ENCODE peak calls at places on chromosomes 7 and 10, in nine cellular contexts. H is neural progenitor cell; L is Panc1; S is RWPE1; F is CD8-positive, alpha-beta T cell; T is left lung; V is left ventricle myocardium inferior; A is HCT116; Q is thoracic aorta. R is an unnamed sample.

GRCh38 chr10:48506147-48506917 is 98.5 kb downstream of the ARHGAP22 start:
- DNase-seq in A (peak), S (no peak), Q (no peak), V (no peak), H (no peak), F (no peak), T (no peak), L (no peak), R (no peak)

GRCh38 chr7:156497776-156498509 is 142.6 kb upstream of the RNF32 start:
- DNase-seq in S (no peak), L (no peak), H (no peak), T (no peak), F (no peak), V (no peak), Q (no peak), A (no peak), R (no peak)

GRCh38 chr10:14958872-14959220 is 342 bp upstream of the MEIG1 start:
- DNase-seq in Q (no peak), T (no peak), F (no peak), V (no peak), A (no peak), H (no peak), L (no peak), S (no peak), R (no peak)

GRCh38 chr10:112360308-112361270 is 13.3 kb upstream of the ACSL5 start:
- DNase-seq in F (no peak), V (peak), L (no peak), Q (no peak), A (no peak), T (no peak), H (no peak), S (peak), R (peak)

GRCh38 chr7:28409716-28410627 is 2.3 kb upstream of the CREB5 start:
- DNase-seq in S (no peak), H (peak), T (peak), L (no peak), A (no peak), V (peak), F (no peak), Q (no peak), R (no peak)

GRCh38 chr7:151260883-151261282 is 12.4 kb upstream of the SMARCD3 start:
- DNase-seq in F (no peak), S (no peak), A (no peak), H (no peak), T (peak), L (no peak), Q (no peak), V (no peak), R (no peak)

GRCh38 chr7:113320419-113320818 is 202.1 kb upstream of the SMIM30 start:
- DNase-seq in F (no peak), Q (no peak), V (no peak), T (no peak), L (no peak), S (no peak), A (no peak), H (no peak), R (no peak)

GRCh38 chr10:50607526-50607925 is 16.2 kb downstream of the SGMS1 start:
- DNase-seq in S (no peak), T (no peak), Q (no peak), V (no peak), H (no peak), F (no peak), L (no peak), A (no peak), R (no peak)

GRCh38 chr7:103134866-103135554 is 13.9 kb downstream of the NAPEPLD start:
- DNase-seq in S (no peak), V (no peak), Q (no peak), L (no peak), A (no peak), T (no peak), F (no peak), H (no peak), R (no peak)

GRCh38 chr10:35470535-35470934 is 134.2 kb downstream of the CCNY start:
- DNase-seq in S (no peak), A (no peak), Q (no peak), F (no peak), H (peak), V (no peak), T (no peak), L (no peak), R (no peak)

GRCh38 chr10:20355915-20356314 is 539.7 kb downstream of the PLXDC2 start:
- DNase-seq in Q (no peak), L (no peak), H (no peak), S (no peak), A (no peak), F (no peak), V (no peak), T (no peak), R (no peak)

GRCh38 chr10:6035101-6035834 is 26.9 kb downstream of the IL2RA start:
- DNase-seq in V (no peak), H (no peak), L (no peak), A (no peak), T (no peak), S (no peak), F (no peak), Q (no peak), R (no peak)

GRCh38 chr10:79244841-79245504 is 102.3 kb upstream of the PPIF start:
- DNase-seq in A (no peak), T (peak), H (no peak), V (no peak), Q (no peak), S (no peak), L (no peak), F (peak), R (no peak)

GRCh38 chr10:45586028-45586824 is 86.3 kb downstream of the ZFAND4 start:
- DNase-seq in V (no peak), H (no peak), F (no peak), L (no peak), Q (no peak), T (no peak), S (no peak), A (no peak), R (no peak)

GRCh38 chr7:129713544-129713943 is 102.0 kb downstream of the NRF1 start:
- DNase-seq in A (no peak), S (no peak), F (no peak), Q (no peak), V (no peak), T (no peak), L (no peak), H (no peak), R (no peak)

GRCh38 chr10:34547283-34547682 is 267.8 kb downstream of the PARD3 start:
- DNase-seq in L (no peak), H (no peak), A (no peak), T (no peak), V (no peak), Q (no peak), F (no peak), S (no peak), R (no peak)

GRCh38 chr10:115937756-115938032 is 335.3 kb downstream of the GFRA1 start:
- DNase-seq in S (no peak), F (no peak), Q (no peak), T (no peak), H (no peak), L (no peak), A (no peak), V (no peak), R (no peak)
- H3K27ac ChIP-seq in S (no peak), F (no peak), Q (no peak), T (no peak), H (no peak), L (no peak), A (no peak), V (no peak), R (no peak)

GRCh38 chr7:105934577-105935185 is 28.4 kb upstream of the CDHR3 start:
- DNase-seq in S (peak), F (no peak), L (no peak), A (peak), T (no peak), H (peak), Q (no peak), V (no peak), R (no peak)
- TF ChIP-seq CTCF in S (no peak), F (no peak), L (peak), A (peak), T (peak), H (peak), Q (no peak), V (peak), R (no peak)

DNA sequence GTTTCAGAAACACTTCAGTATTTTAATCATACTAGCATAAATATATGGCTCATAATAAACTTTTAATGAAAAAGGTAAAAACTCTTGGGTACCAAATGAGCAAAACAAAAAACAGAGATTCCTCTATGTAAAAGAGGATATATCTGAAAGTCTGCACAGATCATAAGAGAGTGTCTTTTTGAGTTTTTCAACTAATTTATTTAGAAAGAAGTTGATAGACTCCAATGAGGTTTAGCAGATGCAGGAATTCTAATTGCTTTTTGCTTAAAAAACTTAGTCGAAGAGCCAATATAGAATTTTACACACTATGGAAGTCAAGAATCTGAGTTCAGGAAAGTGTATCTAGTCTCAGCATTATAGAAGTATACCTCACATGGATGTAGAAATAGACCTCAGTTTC is 3.4 kb upstream of the MLLT10 start:
- DNase-seq in H (no peak), T (no peak), Q (no peak), L (no peak), F (no peak), A (no peak), S (no peak), V (no peak), R (no peak)
- H3K27ac ChIP-seq in H (peak), T (no peak), Q (no peak), L (peak), F (no peak), A (peak), S (no peak), V (peak), R (peak)

DNA sequence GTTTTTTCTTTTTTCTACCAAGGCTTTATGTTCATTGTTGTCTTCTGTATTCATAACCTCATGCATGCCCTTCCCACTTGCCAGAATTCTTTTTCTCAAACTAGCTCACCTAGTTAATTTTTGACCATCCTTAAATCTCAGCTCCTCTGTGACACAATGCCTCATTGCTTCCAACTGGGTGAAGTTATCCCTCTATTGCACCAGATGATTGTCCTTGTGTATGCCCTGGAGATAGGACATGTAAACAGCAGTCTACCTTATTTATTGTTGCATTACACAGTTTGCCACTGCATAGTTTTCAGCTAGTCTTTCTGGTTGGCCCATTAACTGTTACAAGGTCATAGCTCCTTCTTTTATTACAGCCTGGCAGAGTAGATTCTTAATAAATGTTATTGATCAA is 763.1 kb upstream of the COBL start:
- DNase-seq in T (no peak), S (no peak), L (no peak), V (no peak), A (no peak), Q (no peak), H (no peak), F (no peak), R (no peak)
- TF ChIP-seq CTCF in T (no peak), S (no peak), L (no peak), V (no peak), A (no peak), Q (no peak), H (no peak), F (no peak), R (no peak)

GRCh38 chr10:101031796-101032636 is 982 bp downstream of the SFXN3 start:
- DNase-seq in L (no peak), T (peak), Q (peak), H (peak), V (peak), S (peak), F (peak), A (no peak), R (peak)

GRCh38 chr10:101030492-101031127 is 319 bp downstream of the PDZD7 start:
- DNase-seq in S (peak), F (no peak), V (no peak), H (peak), T (no peak), A (no peak), Q (no peak), L (no peak), R (no peak)

GRCh38 chr10:101035314-101035713 is 4.3 kb downstream of the SFXN3 start:
- DNase-seq in T (no peak), H (no peak), F (no peak), S (no peak), L (no peak), A (no peak), V (no peak), Q (no peak), R (no peak)

GRCh38 chr10:101031128-101031795 is at the start of the genes PDZD7 and SFXN3:
- DNase-seq in A (peak), T (peak), L (no peak), H (peak), F (peak), S (peak), Q (peak), V (peak), R (peak)

GRCh38 chr10:101032637-101033201 is 1.7 kb downstream of the SFXN3 start:
- DNase-seq in A (peak), S (peak), L (no peak), H (peak), Q (peak), F (peak), T (no peak), V (peak), R (no peak)
- H3K27ac ChIP-seq in A (peak), S (peak), L (no peak), H (no peak), Q (peak), F (peak), T (peak), V (peak), R (peak)

DNA sequence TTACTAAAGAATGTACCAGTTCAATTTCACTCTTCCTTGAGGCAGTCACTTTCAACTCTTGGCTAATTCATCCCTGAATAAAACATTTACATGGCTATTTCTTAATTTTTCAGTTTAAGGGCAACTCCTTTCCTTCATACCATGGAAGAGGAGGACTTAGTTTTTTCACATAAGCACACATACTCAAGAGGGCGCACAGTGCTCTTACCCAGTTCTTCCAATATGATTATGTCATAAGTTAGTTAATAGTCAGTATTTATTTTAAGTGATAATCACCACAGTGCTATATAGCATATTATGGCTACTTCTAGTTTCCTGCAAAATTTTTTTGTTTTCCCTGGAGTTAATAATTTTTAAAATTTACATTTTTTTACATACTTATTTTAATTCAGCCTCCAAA is 58.6 kb downstream of the SND1 start:
- DNase-seq in Q (no peak), L (no peak), F (no peak), H (no peak), V (no peak), A (no peak), S (no peak), T (no peak), R (no peak)
- TF ChIP-seq CTCF in Q (no peak), L (no peak), F (no peak), H (no peak), V (no peak), A (no peak), S (no peak), T (no peak), R (no peak)